ENCODE peak calls at places on chromosomes 4 and X, in nine cellular contexts. F is spleen, D is SK-N-SH, Y is HL-60, G is sigmoid colon, Q is endothelial cell of umbilical vein, S is upper lobe of left lung, P is prostate gland, A is transverse colon. W is an unnamed sample.

GRCh38 chr4:3442460-3442958 is 741 bp downstream of the HGFAC start:
- DNase-seq in F (no peak), D (no peak), Y (no peak), G (no peak), Q (no peak), S (no peak), P (no peak), A (no peak), W (no peak)

GRCh38 chr4:26342328-26343040 is 21.7 kb downstream of the RBPJ start:
- DNase-seq in F (no peak), D (no peak), Y (no peak), G (no peak), Q (peak), S (no peak), P (no peak), A (no peak), W (no peak)

GRCh38 chr4:151671541-151672059 is 89.2 kb downstream of the GATB start:
- DNase-seq in F (no peak), D (peak), Y (no peak), G (no peak), Q (no peak), S (no peak), P (no peak), A (no peak), W (no peak)

GRCh38 chr4:16745009-16745408 is 153.4 kb downstream of the LDB2 start:
- DNase-seq in F (no peak), D (no peak), Y (no peak), G (peak), Q (no peak), S (no peak), P (no peak), A (no peak), W (no peak)

GRCh38 chr4:3302786-3303444 is 10.1 kb downstream of the RGS12 start:
- DNase-seq in F (peak), D (no peak), Y (peak), G (no peak), Q (no peak), S (no peak), P (no peak), A (no peak), W (peak)

GRCh38 chr4:109559625-109559982 is 442 bp upstream of the MCUB start:
- DNase-seq in F (peak), D (peak), Y (no peak), G (no peak), Q (no peak), S (peak), P (no peak), A (peak), W (no peak)

GRCh38 chr4:94068712-94069111 is 139.0 kb upstream of the SMARCAD1 start:
- DNase-seq in F (no peak), D (no peak), Y (no peak), G (no peak), Q (no peak), S (no peak), P (no peak), A (no peak), W (no peak)

GRCh38 chr4:145130130-145130529 is 32.0 kb downstream of the ABCE1 start:
- DNase-seq in F (no peak), D (no peak), Y (no peak), G (no peak), Q (peak), S (no peak), P (no peak), A (no peak), W (no peak)

GRCh38 chr4:109148577-109149075 is 153.8 kb downstream of the COL25A1 start:
- DNase-seq in F (no peak), D (no peak), Y (no peak), G (no peak), Q (no peak), S (no peak), P (no peak), A (no peak), W (no peak)

GRCh38 chr4:22670953-22671352 is 21.8 kb upstream of the GBA3 start:
- DNase-seq in F (no peak), D (no peak), Y (no peak), G (no peak), Q (no peak), S (no peak), P (no peak), A (no peak), W (no peak)

GRCh38 chr4:77861500-77861899 is 1.1 kb upstream of the MRPL1 start:
- DNase-seq in F (no peak), D (no peak), Y (no peak), G (no peak), Q (no peak), S (no peak), P (no peak), A (no peak), W (no peak)
- H3K4me3 ChIP-seq in F (peak), D (no peak), Y (peak), G (peak), Q (peak), S (peak), P (peak), A (peak), W (peak)

GRCh38 chrX:38819163-38819562 is 17.9 kb downstream of the MID1IP1 start:
- DNase-seq in F (no peak), D (no peak), Y (no peak), G (no peak), Q (no peak), S (no peak), P (no peak), A (no peak), W (no peak)
- H3K27ac ChIP-seq in F (no peak), D (no peak), Y (no peak), G (no peak), Q (no peak), S (no peak), P (no peak), A (no peak), W (no peak)

DNA sequence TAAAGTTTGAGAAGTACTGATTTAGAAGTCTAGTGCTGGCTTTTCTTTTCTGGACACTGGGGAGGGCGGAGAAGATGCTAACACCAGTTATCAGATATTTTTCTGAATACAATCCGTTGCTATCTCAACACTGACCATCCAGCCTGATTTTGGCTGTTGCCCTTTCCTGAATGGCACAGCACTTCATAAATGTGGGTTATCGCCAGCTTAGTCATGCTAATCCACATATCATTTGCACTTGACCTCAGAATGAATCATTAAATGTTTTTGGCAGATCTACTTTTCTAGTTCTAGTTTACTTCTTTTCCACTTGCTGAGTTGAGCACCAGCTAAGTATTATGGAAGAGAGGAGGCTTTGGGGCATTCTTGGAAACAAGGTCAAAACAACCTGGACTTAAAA is 60.8 kb upstream of the ESX1 start:
- DNase-seq in F (no peak), D (no peak), Y (no peak), G (no peak), Q (peak), S (no peak), P (no peak), A (no peak), W (no peak)
- TF ChIP-seq POLR2AphosphoS5 in F (no peak), D (no peak), Y (no peak), G (no peak), Q (peak), S (no peak), P (no peak), A (no peak), W (no peak)

DNA sequence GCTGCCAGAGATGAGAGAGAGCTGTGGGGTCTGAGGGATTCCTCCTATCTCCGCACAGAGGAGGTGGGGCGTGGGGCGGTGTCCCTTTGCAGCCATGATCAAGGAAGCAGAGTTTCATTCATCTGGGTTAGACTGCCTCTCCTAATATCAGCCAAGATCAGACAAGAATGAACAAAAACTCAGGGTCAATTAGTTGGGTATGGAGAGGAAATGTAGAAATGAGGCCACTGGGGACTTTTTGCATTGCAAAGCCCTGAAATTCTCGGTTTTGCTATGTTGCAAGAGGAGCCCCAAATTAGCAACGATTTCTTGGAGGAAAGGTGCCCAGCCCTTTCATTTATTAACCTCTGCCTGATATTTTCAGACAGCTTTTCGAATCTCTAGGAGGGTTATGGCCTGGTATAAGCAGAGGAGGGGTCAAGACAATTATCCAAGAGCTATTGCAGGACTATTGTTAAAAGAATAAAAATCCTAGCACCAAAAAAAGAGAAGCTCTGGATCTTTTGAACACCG is 34.3 kb upstream of the ACSL1 start:
- DNase-seq in F (no peak), D (no peak), Y (peak), G (no peak), Q (no peak), S (no peak), P (no peak), A (no peak), W (no peak)
- H3K4me3 ChIP-seq in F (no peak), D (no peak), Y (no peak), G (no peak), Q (no peak), S (no peak), P (no peak), A (no peak), W (no peak)

GRCh38 chr4:7370038-7370437 is 64.7 kb downstream of the PSAPL1 start:
- DNase-seq in F (no peak), D (no peak), Y (no peak), G (peak), Q (no peak), S (no peak), P (no peak), A (no peak), W (no peak)
- H3K27ac ChIP-seq in F (no peak), D (no peak), Y (no peak), G (no peak), Q (no peak), S (no peak), P (no peak), A (no peak), W (no peak)

GRCh38 chr4:143668930-143669553 is 31.4 kb downstream of the FREM3 start:
- DNase-seq in F (no peak), D (no peak), Y (no peak), G (no peak), Q (no peak), S (no peak), P (no peak), A (no peak), W (no peak)

DNA sequence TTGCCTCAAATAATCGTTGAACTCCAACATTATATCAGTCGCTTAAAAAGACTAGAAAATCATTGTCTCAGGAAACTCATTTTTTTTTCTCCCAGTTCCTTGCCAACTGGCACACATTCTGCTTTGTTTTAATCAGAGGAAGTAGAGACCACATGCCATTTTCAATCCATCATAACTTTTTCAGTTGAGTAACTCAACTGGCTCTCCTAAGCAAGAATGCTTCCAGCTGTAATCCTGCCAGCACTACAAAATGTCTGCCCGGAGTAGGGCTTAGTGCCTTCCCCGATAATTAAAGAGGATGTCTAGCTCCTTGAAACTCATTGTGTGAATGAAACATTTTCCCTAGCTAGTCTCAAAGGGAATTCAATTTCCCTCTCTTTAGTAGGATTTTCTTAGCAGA is 33.0 kb downstream of the FREM3 start:
- DNase-seq in F (no peak), D (peak), Y (no peak), G (peak), Q (peak), S (no peak), P (no peak), A (no peak), W (peak)
- TF ChIP-seq POLR2AphosphoS5 in F (no peak), D (peak), Y (no peak), G (no peak), Q (no peak), S (no peak), P (peak), A (peak), W (peak)

GRCh38 chr4:187811586-187811985 is 184.0 kb upstream of the ZFP42 start:
- DNase-seq in F (no peak), D (no peak), Y (no peak), G (no peak), Q (no peak), S (no peak), P (no peak), A (no peak), W (no peak)

DNA sequence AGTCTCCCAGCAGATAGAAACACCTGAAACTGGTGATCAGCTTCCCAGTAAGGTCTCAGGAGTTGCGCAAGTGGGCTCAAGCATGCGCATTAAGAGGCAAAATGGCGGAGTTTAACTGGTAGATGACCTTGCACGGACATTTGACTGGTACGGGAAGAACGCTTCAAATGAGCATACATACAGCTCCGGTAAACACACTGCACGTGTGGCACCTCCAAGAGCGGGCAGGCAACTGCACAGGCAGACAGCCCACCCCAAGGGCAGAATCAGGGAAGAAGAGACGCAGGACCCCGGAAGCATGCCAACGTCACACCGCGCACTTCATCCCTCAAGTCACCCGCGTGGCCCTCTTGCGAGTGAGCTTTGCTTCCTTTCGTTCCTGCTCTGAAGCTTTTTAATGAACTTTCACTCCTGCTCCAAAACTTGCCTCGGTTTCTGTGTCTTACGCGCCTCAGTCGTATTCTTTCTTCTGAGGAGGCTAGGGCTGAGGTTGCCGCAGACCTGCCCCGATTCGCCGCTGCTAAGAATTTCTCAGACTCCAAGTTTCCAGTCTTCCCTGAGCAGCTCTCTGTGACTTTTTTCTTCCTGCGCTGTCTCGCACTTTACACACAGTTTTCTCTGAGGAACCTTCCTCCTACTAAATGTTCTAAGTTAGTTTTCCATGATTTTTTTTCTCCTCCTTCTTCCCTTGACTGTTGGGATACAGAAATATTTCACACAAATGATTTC is 180.7 kb upstream of the ZFP42 start:
- DNase-seq in F (no peak), D (no peak), Y (no peak), G (no peak), Q (no peak), S (no peak), P (no peak), A (no peak), W (no peak)
- H3K4me3 ChIP-seq in F (peak), D (no peak), Y (no peak), G (peak), Q (no peak), S (peak), P (peak), A (peak), W (no peak)

GRCh38 chrX:130728208-130728607 is 174.8 kb downstream of the ENOX2 start:
- DNase-seq in F (no peak), D (no peak), Y (no peak), G (no peak), Q (no peak), S (no peak), P (no peak), A (no peak), W (no peak)

GRCh38 chrX:130725519-130725918 is 177.5 kb downstream of the ENOX2 start:
- DNase-seq in F (no peak), D (no peak), Y (no peak), G (no peak), Q (no peak), S (no peak), P (no peak), A (no peak), W (no peak)

GRCh38 chrX:130726661-130727060 is 176.3 kb downstream of the ENOX2 start:
- DNase-seq in F (no peak), D (no peak), Y (no peak), G (no peak), Q (no peak), S (no peak), P (no peak), A (no peak), W (no peak)
- H3K27ac ChIP-seq in F (no peak), D (no peak), Y (no peak), G (no peak), Q (no peak), S (no peak), P (no peak), A (no peak), W (no peak)

GRCh38 chr4:153538408-153539057 is 72.4 kb downstream of the TMEM131L start:
- DNase-seq in F (no peak), D (peak), Y (no peak), G (peak), Q (no peak), S (no peak), P (no peak), A (no peak), W (no peak)
- TF ChIP-seq POLR2AphosphoS5 in F (no peak), D (no peak), Y (no peak), G (no peak), Q (no peak), S (no peak), P (no peak), A (no peak), W (no peak)

GRCh38 chr4:164503874-164504273 is 250.1 kb upstream of the SMIM31 start:
- DNase-seq in F (no peak), D (no peak), Y (no peak), G (no peak), Q (no peak), S (no peak), P (no peak), A (no peak), W (no peak)

GRCh38 chr4:164501074-164501473 is 252.9 kb upstream of the SMIM31 start:
- DNase-seq in F (no peak), D (no peak), Y (no peak), G (no peak), Q (no peak), S (no peak), P (no peak), A (no peak), W (no peak)
- H3K4me3 ChIP-seq in F (no peak), D (no peak), Y (no peak), G (no peak), Q (no peak), S (no peak), P (no peak), A (no peak), W (no peak)